ENCODE peak calls at places on chromosome 9, in nine cellular contexts. S, Z, B, X, A, L, M, W and R are unnamed samples.

GRCh38 chr9:120894404-120895226 is 17.6 kb upstream of the PHF19 start:
- DNase-seq in S (no peak), Z (no peak), B (no peak), X (no peak), A (no peak), L (no peak), M (peak), W (no peak), R (peak)

GRCh38 chr9:19231126-19232035 is 888 bp downstream of the DENND4C start:
- DNase-seq in S (no peak), Z (peak), B (no peak), X (no peak), A (peak), L (no peak), M (no peak), W (peak), R (no peak)

GRCh38 chr9:121464968-121465367 is 34.7 kb downstream of the GGTA1 start:
- DNase-seq in S (no peak), Z (no peak), B (no peak), X (no peak), A (no peak), L (no peak), M (no peak), W (no peak), R (no peak)

GRCh38 chr9:100211471-100211870 is 112.4 kb downstream of the INVS start:
- DNase-seq in S (no peak), Z (no peak), B (no peak), X (no peak), A (no peak), L (no peak), M (no peak), W (no peak), R (no peak)

GRCh38 chr9:27561697-27562096 is 11.6 kb downstream of the C9orf72 start:
- DNase-seq in S (no peak), Z (no peak), B (no peak), X (no peak), A (no peak), L (no peak), M (no peak), W (no peak), R (no peak)

GRCh38 chr9:31776471-31776870 is 608.0 kb upstream of the ACO1 start:
- DNase-seq in S (peak), Z (no peak), B (no peak), X (no peak), A (no peak), L (no peak), M (no peak), W (no peak), R (no peak)

GRCh38 chr9:33480976-33481375 is 7.3 kb upstream of the NOL6 start:
- DNase-seq in S (no peak), Z (no peak), B (no peak), X (no peak), A (no peak), L (no peak), M (no peak), W (no peak), R (no peak)

GRCh38 chr9:36597412-36598178 is 24.9 kb downstream of the MELK start:
- DNase-seq in S (no peak), Z (peak), B (no peak), X (no peak), A (peak), L (no peak), M (no peak), W (no peak), R (no peak)

GRCh38 chr9:128847803-128848202 is 18.2 kb upstream of the SPOUT1 start:
- DNase-seq in S (no peak), Z (no peak), B (no peak), X (no peak), A (no peak), L (no peak), M (no peak), W (no peak), R (no peak)